ENCODE peak calls at places on chromosomes 6 and 20, in five cellular contexts. K is mammary epithelial cell, R is tibial artery, B is neural progenitor cell, Q is endodermal cell. F is an unnamed sample.
A peak's percentile ranks its signal among the peaks of the same experiment; 100 is the strongest.

GRCh38 chr20:59525500-59526241 is 78.7 kb upstream of the PHACTR3 start:
- DNase-seq in K (peak; percentile 19), R (no peak), B (peak; percentile 84), Q (peak; percentile 94), F (no peak)

GRCh38 chr6:3650959-3651697 is 100.4 kb downstream of the PXDC1 start:
- DNase-seq in K (no peak), R (no peak), B (no peak), Q (no peak), F (no peak)

GRCh38 chr6:113359155-113360140 is 497.7 kb upstream of the MARCKS start:
- DNase-seq in K (peak; percentile 92), R (no peak), B (no peak), Q (no peak), F (peak; percentile 76)

GRCh38 chr6:14339172-14339571 is 221.6 kb downstream of the CD83 start:
- DNase-seq in K (no peak), R (no peak), B (no peak), Q (no peak), F (no peak)

GRCh38 chr20:17177341-17177740 is 49.5 kb upstream of the PCSK2 start:
- DNase-seq in K (no peak), R (no peak), B (no peak), Q (peak; percentile 42), F (no peak)

GRCh38 chr6:12967686-12968085 is 251.1 kb downstream of the PHACTR1 start:
- DNase-seq in K (no peak), R (no peak), B (no peak), Q (no peak), F (no peak)

GRCh38 chr20:51050636-51051035 is 27.7 kb upstream of the KCNG1 start:
- DNase-seq in K (no peak), R (no peak), B (peak; percentile 39), Q (no peak), F (no peak)

GRCh38 chr6:145075425-145075824 is 659.9 kb downstream of the EPM2A start:
- DNase-seq in K (peak; percentile 9), R (no peak), B (no peak), Q (no peak), F (no peak)

GRCh38 chr6:152348116-152348515 is 289.0 kb downstream of the SYNE1 start:
- DNase-seq in K (no peak), R (no peak), B (no peak), Q (no peak), F (no peak)

GRCh38 chr6:20352346-20352745 is 49.3 kb upstream of the E2F3 start:
- DNase-seq in K (no peak), R (no peak), B (no peak), Q (peak; percentile 36), F (no peak)

GRCh38 chr20:20231528-20232298 is 136.2 kb upstream of the INSM1 start:
- DNase-seq in K (no peak), R (no peak), B (no peak), Q (no peak), F (no peak)

GRCh38 chr6:75334266-75335040 is 49.9 kb upstream of the TMEM30A start:
- DNase-seq in K (peak; percentile 4), R (no peak), B (peak; percentile 90), Q (peak; percentile 81), F (peak; percentile 61)

GRCh38 chr20:51313275-51313898 is 229.1 kb downstream of the NFATC2 start:
- DNase-seq in K (no peak), R (no peak), B (no peak), Q (peak; percentile 52), F (no peak)

GRCh38 chr6:52146851-52147445 is 39.2 kb upstream of the IL17A start:
- DNase-seq in K (no peak), R (no peak), B (no peak), Q (no peak), F (no peak)

GRCh38 chr6:8539446-8539845 is 104.1 kb upstream of the SLC35B3 start:
- DNase-seq in K (peak; percentile 33), R (no peak), B (peak; percentile 12), Q (no peak), F (no peak)
- TF ChIP-seq CTCF in K (peak; percentile 51), R (no peak), B (peak; percentile 51), Q (peak; percentile 68), F (peak; percentile 24)

GRCh38 chr6:16564430-16564829 is 196.8 kb downstream of the ATXN1 start:
- DNase-seq in K (no peak), R (no peak), B (no peak), Q (no peak), F (no peak)
- H3K4me3 ChIP-seq in K (no peak overlapping the region), R (no peak overlapping the region), B (no peak overlapping the region), Q (no peak overlapping the region), F (no peak overlapping the region)

DNA sequence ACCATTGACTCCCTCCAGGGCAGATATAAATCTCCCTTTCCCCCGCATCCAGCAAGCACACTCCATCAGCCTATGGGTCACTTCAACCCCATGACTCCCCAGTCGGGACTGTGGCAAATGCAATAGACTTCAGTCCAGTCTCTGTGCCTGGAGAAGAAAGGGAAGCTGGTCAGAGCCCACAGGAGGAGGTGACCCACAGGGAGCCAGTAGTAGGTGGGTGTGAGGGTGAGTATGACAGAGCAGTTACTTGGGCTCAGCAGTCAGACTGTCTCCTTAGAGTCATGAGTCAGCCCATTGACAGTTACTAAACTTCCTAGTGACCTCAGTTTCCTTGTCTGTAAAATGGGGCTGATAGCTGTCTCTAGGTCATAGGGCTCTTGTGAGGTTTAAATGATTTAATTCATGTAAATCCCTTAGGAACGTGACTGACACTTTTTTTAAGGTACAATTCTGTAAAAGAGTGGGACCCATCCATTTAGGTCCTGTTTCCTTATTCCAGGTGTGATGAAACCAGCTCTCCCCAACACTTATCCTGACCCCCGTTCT is 33.9 kb upstream of the HLA-C start:
- DNase-seq in K (no peak), R (no peak), B (no peak), Q (no peak), F (no peak)
- H3K27me3 ChIP-seq in K (peaks cover 15% of the 10 kb centered on the region), R (no peaks in the 10 kb centered on the region), B (peaks cover 17% of the 10 kb centered on the region), Q (peaks cover 57% of the 10 kb centered on the region), F (peaks cover 27% of the 10 kb centered on the region)

GRCh38 chr6:106807946-106808611 is 166.4 kb downstream of the CD24 start:
- DNase-seq in K (no peak), R (no peak), B (no peak), Q (no peak), F (no peak)
- TF ChIP-seq CTCF in K (peak; percentile 4), R (no peak), B (no peak), Q (peak; percentile 27), F (no peak)

GRCh38 chr6:54308240-54308639 is at the start of gene TINAG:
- DNase-seq in K (no peak), R (no peak), B (no peak), Q (no peak), F (no peak)
- H3K4me3 ChIP-seq in K (no peak within 1 kb of the TSS), R (no peak within 1 kb of the TSS), B (no peak within 1 kb of the TSS), Q (no peak within 1 kb of the TSS), F (peak within 1 kb of the TSS; percentile 32)

GRCh38 chr20:21713470-21713869 is 8.0 kb downstream of the PAX1 start:
- DNase-seq in K (no peak), R (no peak), B (no peak), Q (peak; percentile 52), F (no peak)

GRCh38 chr20:21710863-21711431 is 5.5 kb downstream of the PAX1 start:
- DNase-seq in K (no peak), R (no peak), B (no peak), Q (no peak), F (no peak)

GRCh38 chr20:21714297-21715192 is 9.1 kb downstream of the PAX1 start:
- DNase-seq in K (no peak), R (no peak), B (peak; percentile 49), Q (peak; percentile 80), F (no peak)

GRCh38 chr20:21713901-21714296 is 8.4 kb downstream of the PAX1 start:
- DNase-seq in K (no peak), R (no peak), B (no peak), Q (peak; percentile 76), F (no peak)

DNA sequence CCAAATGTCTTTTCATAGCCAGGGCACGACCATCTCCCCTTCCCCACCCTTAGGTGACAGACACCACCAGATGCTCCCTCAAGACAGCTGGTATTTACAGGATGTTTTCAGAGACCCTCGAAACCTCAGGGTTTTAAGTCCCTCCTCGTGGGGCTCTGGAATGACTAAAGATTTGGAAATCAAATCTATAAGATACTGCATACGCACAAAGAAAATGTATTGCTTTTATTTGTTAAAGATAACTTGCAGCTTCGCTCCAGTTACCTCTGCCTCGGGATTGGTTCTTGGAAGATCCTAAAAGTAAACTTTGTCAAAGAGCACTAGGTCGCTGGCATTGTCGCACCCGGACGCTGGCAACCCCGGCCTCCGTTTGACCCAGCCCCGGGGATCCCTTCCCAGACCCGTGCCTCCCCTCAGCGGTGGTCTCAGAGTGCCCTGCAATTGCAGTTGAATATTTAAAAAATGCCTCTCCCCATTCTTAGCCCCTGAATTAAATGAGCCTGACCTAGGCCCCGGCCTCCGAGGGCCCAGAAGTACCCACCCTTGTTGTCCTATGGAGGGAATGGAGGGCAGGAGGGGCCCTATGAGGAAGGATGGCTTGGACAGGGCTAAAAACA is 7.1 kb downstream of the PAX1 start:
- DNase-seq in K (no peak), R (no peak), B (peak; percentile 37), Q (peak; percentile 50), F (no peak)
- H3K27me3 ChIP-seq in K (peaks cover 64% of the 10 kb centered on the region), R (no peaks in the 10 kb centered on the region), B (peaks cover 100% of the 10 kb centered on the region), Q (peaks cover 100% of the 10 kb centered on the region), F (peaks cover 59% of the 10 kb centered on the region)

GRCh38 chr6:89640804-89641203 is 2.3 kb upstream of the LYRM2 start:
- DNase-seq in K (peak; percentile 78), R (no peak), B (no peak), Q (no peak), F (peak; percentile 9)

GRCh38 chr6:89643411-89643810 is 4.9 kb upstream of the LYRM2 start:
- DNase-seq in K (no peak), R (no peak), B (peak; percentile 70), Q (no peak), F (no peak)

GRCh38 chr6:89637960-89638319 is 607 bp downstream of the LYRM2 start:
- DNase-seq in K (no peak), R (no peak), B (no peak), Q (no peak), F (no peak)

GRCh38 chr6:89638320-89639195 is at the start of gene LYRM2:
- DNase-seq in K (peak; percentile 93), R (peak; percentile 93), B (peak; percentile 97), Q (peak; percentile 97), F (peak; percentile 62)
- TF ChIP-seq CTCF in K (peak; percentile 18), R (peak; percentile 30), B (peak; percentile 12), Q (no peak), F (no peak)

DNA sequence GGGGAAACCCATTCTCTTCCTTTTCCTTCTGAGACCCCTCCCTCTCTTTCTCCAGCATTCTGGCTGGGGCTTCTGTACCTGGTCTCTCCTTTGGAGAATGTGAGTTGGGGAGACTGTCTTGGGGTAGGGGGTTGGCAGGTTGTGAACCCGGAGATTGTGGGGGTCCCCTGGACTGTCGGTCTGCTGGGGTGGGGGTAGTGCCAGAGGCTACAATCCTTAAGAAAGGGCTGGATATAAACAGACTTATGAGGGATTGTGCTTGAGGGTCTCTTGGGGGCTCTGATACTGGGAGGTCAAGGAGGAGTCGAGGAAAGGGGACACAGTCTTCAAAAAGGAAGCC is 2.4 kb downstream of the SPAG4 start:
- DNase-seq in K (no peak), R (no peak), B (no peak), Q (no peak), F (no peak)
- H3K4me3 ChIP-seq in K (no peak overlapping the region), R (peak overlapping the region; percentile 57), B (peak overlapping the region; percentile 46), Q (peak overlapping the region; percentile 81), F (peak overlapping the region; percentile 48)